ENCODE peak calls at places on chromosomes 16 and 17, in nine cellular contexts. O is adrenal gland; Z is lower leg skin; R is cardiac fibroblast; E is ovary; B is spleen; S is CD8-positive, alpha-beta memory T cell; N is HAP-1; Q is thoracic aorta. Y is an unnamed sample.

GRCh38 chr17:78668847-78669246 is 91.7 kb upstream of the DNAH17 start:
- DNase-seq in O (no peak), Z (no peak), R (no peak), E (no peak), B (no peak), S (no peak), N (no peak), Q (no peak), Y (no peak)

GRCh38 chr17:79944821-79945391 is 90.8 kb downstream of the TBC1D16 start:
- DNase-seq in O (no peak), Z (no peak), R (no peak), E (peak), B (peak), S (no peak), N (no peak), Q (no peak), Y (no peak)

GRCh38 chr17:34827008-34827407 is 134.3 kb downstream of the CCT6B start:
- DNase-seq in O (no peak), Z (no peak), R (no peak), E (no peak), B (no peak), S (no peak), N (no peak), Q (no peak), Y (no peak)

GRCh38 chr17:1460233-1460632 is 4.2 kb upstream of the CRK start:
- DNase-seq in O (peak), Z (peak), R (peak), E (no peak), B (no peak), S (no peak), N (no peak), Q (peak), Y (peak)

GRCh38 chr16:21277927-21278706 is at the start of gene CRYM:
- DNase-seq in O (peak), Z (no peak), R (peak), E (peak), B (peak), S (no peak), N (peak), Q (no peak), Y (peak)

GRCh38 chr16:9008335-9009260 is 44.9 kb upstream of the USP7 start:
- DNase-seq in O (peak), Z (peak), R (peak), E (peak), B (peak), S (peak), N (peak), Q (peak), Y (peak)

GRCh38 chr17:61658183-61658582 is 67.2 kb upstream of the NACA2 start:
- DNase-seq in O (no peak), Z (no peak), R (no peak), E (no peak), B (no peak), S (no peak), N (no peak), Q (no peak), Y (no peak)

GRCh38 chr16:84548971-84549844 is 44.7 kb upstream of the MEAK7 start:
- DNase-seq in O (no peak), Z (no peak), R (no peak), E (no peak), B (peak), S (peak), N (no peak), Q (no peak), Y (no peak)

GRCh38 chr17:69506489-69506888 is 92.0 kb downstream of the MAP2K6 start:
- DNase-seq in O (no peak), Z (no peak), R (peak), E (no peak), B (no peak), S (no peak), N (no peak), Q (no peak), Y (no peak)

GRCh38 chr16:14600164-14600563 is 29.9 kb downstream of the PARN start:
- DNase-seq in O (no peak), Z (no peak), R (peak), E (no peak), B (no peak), S (no peak), N (no peak), Q (no peak), Y (no peak)

GRCh38 chr17:77864234-77865108 is 94.0 kb upstream of the TNRC6C start:
- DNase-seq in O (no peak), Z (no peak), R (no peak), E (no peak), B (peak), S (no peak), N (no peak), Q (no peak), Y (no peak)

GRCh38 chr16:47643610-47644009 is 182.5 kb downstream of the PHKB start:
- DNase-seq in O (no peak), Z (no peak), R (peak), E (no peak), B (no peak), S (no peak), N (no peak), Q (no peak), Y (no peak)

GRCh38 chr17:68443974-68444464 is 13.3 kb downstream of the WIPI1 start:
- DNase-seq in O (no peak), Z (no peak), R (no peak), E (no peak), B (no peak), S (no peak), N (no peak), Q (no peak), Y (no peak)

GRCh38 chr17:27345141-27345904 is 51.4 kb downstream of the WSB1 start:
- DNase-seq in O (peak), Z (no peak), R (no peak), E (no peak), B (no peak), S (no peak), N (peak), Q (no peak), Y (no peak)

GRCh38 chr17:83145358-83145738 is 65.9 kb downstream of the METRNL start:
- DNase-seq in O (no peak), Z (no peak), R (no peak), E (no peak), B (no peak), S (no peak), N (no peak), Q (no peak), Y (no peak)

GRCh38 chr17:66855204-66855603 is 20.3 kb downstream of the CACNG5 start:
- DNase-seq in O (no peak), Z (no peak), R (peak), E (no peak), B (no peak), S (no peak), N (no peak), Q (no peak), Y (no peak)

GRCh38 chr17:47230864-47231263 is 21.7 kb downstream of the MYL4 start:
- DNase-seq in O (no peak), Z (no peak), R (no peak), E (no peak), B (no peak), S (no peak), N (no peak), Q (no peak), Y (no peak)
- H3K4me3 ChIP-seq in O (no peak), Z (no peak), R (no peak), E (no peak), B (no peak), S (no peak), N (no peak), Q (no peak), Y (no peak)

GRCh38 chr16:15854906-15855703 is 1.7 kb downstream of the MYH11 start:
- DNase-seq in O (no peak), Z (no peak), R (no peak), E (no peak), B (no peak), S (no peak), N (no peak), Q (no peak), Y (no peak)

GRCh38 chr16:15857779-15858560 is 1.1 kb upstream of the MYH11 start:
- DNase-seq in O (peak), Z (no peak), R (peak), E (peak), B (no peak), S (no peak), N (no peak), Q (no peak), Y (peak)

GRCh38 chr16:15855704-15856003 is 1.2 kb downstream of the MYH11 start:
- DNase-seq in O (no peak), Z (no peak), R (no peak), E (no peak), B (no peak), S (no peak), N (no peak), Q (no peak), Y (no peak)

GRCh38 chr16:15856901-15857778 is at the start of gene MYH11:
- DNase-seq in O (no peak), Z (no peak), R (peak), E (peak), B (no peak), S (no peak), N (no peak), Q (no peak), Y (no peak)

DNA sequence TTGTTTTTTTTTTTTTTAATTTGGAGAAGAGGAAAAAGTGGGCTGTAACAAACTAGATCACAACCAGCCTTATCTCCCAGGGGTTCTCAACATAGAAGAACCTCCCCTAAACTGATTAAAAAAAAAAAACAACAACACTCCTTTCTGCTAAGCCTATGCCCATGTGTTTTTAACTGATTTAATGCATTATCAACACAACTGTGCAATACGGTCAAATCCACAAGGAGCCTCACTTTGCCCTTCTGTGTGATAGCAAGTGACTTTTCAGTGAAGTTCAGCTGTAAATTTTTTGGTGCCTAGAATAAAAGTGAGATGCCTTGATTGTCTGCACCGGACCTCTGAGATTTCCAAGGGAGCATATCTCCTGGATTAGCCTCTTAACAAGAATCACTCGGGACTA is 611 bp downstream of the MYH11 start:
- DNase-seq in O (no peak), Z (no peak), R (no peak), E (no peak), B (no peak), S (no peak), N (no peak), Q (no peak), Y (no peak)
- H3K4me3 ChIP-seq in O (no peak), Z (no peak), R (no peak), E (peak), B (no peak), S (no peak), N (no peak), Q (peak), Y (no peak)

GRCh38 chr16:49699718-49700117 is 156.2 kb downstream of the ZNF423 start:
- DNase-seq in O (no peak), Z (no peak), R (no peak), E (peak), B (no peak), S (no peak), N (no peak), Q (no peak), Y (no peak)

GRCh38 chr16:49700222-49700927 is 155.5 kb downstream of the ZNF423 start:
- DNase-seq in O (no peak), Z (peak), R (peak), E (peak), B (no peak), S (no peak), N (no peak), Q (no peak), Y (no peak)

GRCh38 chr16:49703494-49703893 is 152.4 kb downstream of the ZNF423 start:
- DNase-seq in O (no peak), Z (no peak), R (no peak), E (no peak), B (no peak), S (no peak), N (no peak), Q (no peak), Y (no peak)

GRCh38 chr16:49700928-49701685 is 154.8 kb downstream of the ZNF423 start:
- DNase-seq in O (no peak), Z (no peak), R (no peak), E (peak), B (no peak), S (no peak), N (peak), Q (no peak), Y (no peak)

GRCh38 chr16:49701867-49702494 is 153.9 kb downstream of the ZNF423 start:
- DNase-seq in O (no peak), Z (peak), R (no peak), E (peak), B (no peak), S (no peak), N (peak), Q (no peak), Y (peak)
- H3K4me3 ChIP-seq in O (no peak), Z (no peak), R (no peak), E (no peak), B (no peak), S (no peak), N (no peak), Q (peak), Y (no peak)

GRCh38 chr16:3007059-3007956 is 5.4 kb upstream of the CLDN9 start:
- DNase-seq in O (no peak), Z (no peak), R (no peak), E (no peak), B (no peak), S (no peak), N (no peak), Q (no peak), Y (no peak)
- H3K4me3 ChIP-seq in O (no peak), Z (no peak), R (no peak), E (no peak), B (no peak), S (no peak), N (no peak), Q (no peak), Y (no peak)

DNA sequence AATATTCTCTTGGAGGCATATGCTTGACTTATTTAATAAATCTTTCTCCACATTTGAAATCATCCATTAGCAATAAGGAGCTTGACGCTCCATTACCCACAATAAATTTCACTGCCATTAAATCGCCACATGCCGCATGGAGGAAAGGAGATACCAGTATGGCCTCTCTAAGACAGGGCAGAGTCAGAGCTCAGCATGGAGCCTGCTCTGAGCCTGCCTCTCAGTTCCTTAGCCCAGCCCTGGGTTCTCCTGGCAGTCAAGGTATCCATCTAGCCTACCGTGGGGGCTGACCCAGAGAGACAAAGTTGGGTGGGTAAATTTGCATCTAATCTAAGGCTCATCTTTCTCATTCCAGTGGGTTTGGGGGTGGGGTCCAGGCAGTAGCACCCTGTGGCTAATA is 80.3 kb upstream of the CES5A start:
- DNase-seq in O (no peak), Z (no peak), R (no peak), E (no peak), B (no peak), S (no peak), N (no peak), Q (no peak), Y (no peak)
- H3K4me3 ChIP-seq in O (no peak), Z (no peak), R (no peak), E (no peak), B (no peak), S (no peak), N (no peak), Q (no peak), Y (no peak)

DNA sequence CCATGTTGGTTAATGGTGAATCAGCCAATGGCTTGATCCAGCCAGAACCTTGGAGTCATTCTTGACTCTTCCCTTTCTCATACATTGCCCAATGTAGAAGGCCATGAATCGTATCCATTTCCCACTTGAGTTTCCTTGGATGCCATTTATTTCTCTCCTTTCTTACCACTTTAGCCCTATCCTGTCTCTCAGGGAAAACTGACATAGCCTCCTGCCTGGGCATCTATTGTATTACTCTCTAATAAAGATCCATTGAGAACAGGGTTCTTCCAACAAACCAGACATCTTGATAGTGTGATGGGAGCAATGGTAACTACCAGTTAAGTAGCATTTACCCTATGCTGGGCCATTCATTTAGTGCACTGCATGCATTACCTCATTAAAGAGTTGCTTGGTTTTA is 104.2 kb upstream of the CDH11 start:
- DNase-seq in O (no peak), Z (no peak), R (no peak), E (no peak), B (no peak), S (no peak), N (no peak), Q (no peak), Y (no peak)
- H3K4me3 ChIP-seq in O (no peak), Z (no peak), R (no peak), E (no peak), B (no peak), S (no peak), N (no peak), Q (no peak), Y (no peak)

DNA sequence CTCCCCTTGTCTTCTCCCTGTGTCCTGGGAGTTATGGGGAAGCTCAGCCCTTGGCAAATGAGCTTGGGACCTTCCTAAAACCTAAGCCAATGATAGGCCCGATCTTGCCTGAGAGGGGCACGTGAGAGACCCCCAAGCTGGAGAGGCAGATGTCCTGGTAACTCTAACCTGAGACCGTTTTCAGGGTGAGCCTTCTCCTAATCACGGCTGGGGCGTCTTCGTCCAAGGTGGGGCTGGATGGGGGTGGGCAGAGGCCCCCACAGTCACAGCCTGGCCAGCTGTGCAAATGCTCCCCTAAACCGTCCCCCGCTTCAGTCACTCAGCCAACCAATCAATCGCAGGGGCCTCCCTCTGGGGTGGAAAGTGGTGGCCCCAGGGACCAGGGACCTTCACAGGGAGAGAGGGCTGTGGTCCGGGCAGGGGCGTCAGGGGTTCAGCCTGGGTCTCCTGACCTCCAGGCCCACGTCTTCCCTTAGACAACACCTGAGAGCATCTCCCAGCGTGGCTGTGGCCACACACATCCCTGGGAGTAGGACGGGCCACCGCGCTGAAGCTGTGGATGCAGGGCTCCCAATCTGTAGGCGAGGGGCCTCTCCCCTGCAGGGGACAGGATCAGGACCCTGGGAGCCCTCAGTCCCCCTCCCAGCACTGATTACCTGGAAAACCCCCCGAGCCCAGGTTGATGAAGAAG is 30.6 kb downstream of the ACTG1 start:
- DNase-seq in O (no peak), Z (no peak), R (no peak), E (no peak), B (no peak), S (no peak), N (no peak), Q (no peak), Y (no peak)
- H3K4me3 ChIP-seq in O (peak), Z (peak), R (peak), E (peak), B (peak), S (peak), N (no peak), Q (peak), Y (peak)

GRCh38 chr16:57234707-57235092 is 10.4 kb upstream of the ARL2BP start:
- DNase-seq in O (no peak), Z (no peak), R (no peak), E (no peak), B (no peak), S (no peak), N (no peak), Q (no peak), Y (no peak)

GRCh38 chr16:57238682-57239081 is 6.4 kb upstream of the ARL2BP start:
- DNase-seq in O (no peak), Z (no peak), R (no peak), E (no peak), B (no peak), S (no peak), N (no peak), Q (no peak), Y (no peak)

GRCh38 chr16:57233944-57234706 is 10.9 kb upstream of the ARL2BP start:
- DNase-seq in O (no peak), Z (no peak), R (no peak), E (no peak), B (no peak), S (no peak), N (no peak), Q (no peak), Y (peak)

GRCh38 chr16:57231821-57232350 is 13.2 kb upstream of the ARL2BP start:
- DNase-seq in O (no peak), Z (no peak), R (no peak), E (no peak), B (no peak), S (no peak), N (no peak), Q (no peak), Y (no peak)

GRCh38 chr16:57235128-57236092 is 9.6 kb upstream of the ARL2BP start:
- DNase-seq in O (no peak), Z (no peak), R (peak), E (no peak), B (no peak), S (no peak), N (no peak), Q (no peak), Y (no peak)
- H3K4me3 ChIP-seq in O (no peak), Z (no peak), R (no peak), E (no peak), B (no peak), S (no peak), N (no peak), Q (no peak), Y (no peak)

GRCh38 chr16:11225677-11226549 is 30.1 kb downstream of the SOCS1 start:
- DNase-seq in O (no peak), Z (no peak), R (no peak), E (no peak), B (no peak), S (no peak), N (no peak), Q (no peak), Y (no peak)
- H3K4me3 ChIP-seq in O (no peak), Z (no peak), R (no peak), E (no peak), B (no peak), S (peak), N (no peak), Q (peak), Y (no peak)

Y was measured in heart left ventricle.